ENCODE peak calls at places on chromosomes 5 and 9, in nine cellular contexts. U, N, E, Q, D, J, L, V and R are unnamed samples.
A peak's percentile ranks its signal among the peaks of the same experiment; 100 is the strongest.

GRCh38 chr9:21119093-21119770 is 22.4 kb downstream of the IFNW1 start:
- DNase-seq in N (no peak), L (no peak), E (no peak), J (no peak), Q (no peak), V (no peak), U (peak; percentile 11), D (no peak), R (no peak)

GRCh38 chr9:131087354-131087893 is 8.9 kb upstream of the AIF1L start:
- DNase-seq in U (no peak), V (no peak), D (no peak), N (no peak), Q (no peak), E (no peak), L (no peak), J (no peak), R (no peak)

GRCh38 chr5:127290019-127290945 is at the start of gene MEGF10:
- DNase-seq in J (no peak), V (peak; percentile 83), D (peak; percentile 79), E (peak; percentile 45), Q (peak; percentile 83), N (peak; percentile 36), L (no peak), U (peak; percentile 33), R (peak; percentile 84)

GRCh38 chr9:15206949-15207696 is 99.9 kb downstream of the TTC39B start:
- DNase-seq in V (no peak), E (no peak), J (no peak), U (no peak), L (no peak), D (no peak), Q (no peak), N (no peak), R (no peak)

GRCh38 chr9:34437006-34437925 is 21.1 kb downstream of the FAM219A start:
- DNase-seq in N (peak; percentile 62), J (peak; percentile 62), D (no peak), E (peak; percentile 62), L (peak; percentile 50), V (peak; percentile 42), U (peak; percentile 83), Q (peak; percentile 74), R (peak; percentile 64)

GRCh38 chr5:119275146-119275872 is 80.5 kb upstream of the TNFAIP8 start:
- DNase-seq in Q (no peak), U (no peak), D (no peak), E (peak; percentile 20), N (no peak), L (peak; percentile 52), J (no peak), V (no peak), R (peak; percentile 87)

GRCh38 chr9:121985792-121986494 is 107.2 kb downstream of the TTLL11 start:
- DNase-seq in V (peak; percentile 66), D (peak; percentile 54), N (no peak), E (no peak), J (no peak), Q (no peak), L (no peak), U (no peak), R (no peak)

GRCh38 chr9:136023401-136024225 is 62.4 kb upstream of the UBAC1 start:
- DNase-seq in Q (peak; percentile 41), J (no peak), E (peak; percentile 29), V (peak; percentile 44), U (peak; percentile 43), D (peak; percentile 9), L (no peak), N (no peak), R (no peak)

GRCh38 chr5:177493795-177494355 is 3.5 kb downstream of the PDLIM7 start:
- DNase-seq in V (no peak), U (no peak), E (no peak), Q (no peak), D (no peak), J (no peak), N (no peak), L (no peak), R (no peak)

GRCh38 chr5:177496111-177497010 is 1.0 kb downstream of the PDLIM7 start:
- DNase-seq in J (no peak), V (no peak), L (peak; percentile 78), E (peak; percentile 91), D (peak; percentile 89), Q (peak; percentile 83), U (peak; percentile 87), N (peak; percentile 54), R (peak; percentile 94)

GRCh38 chr5:177495243-177496060 is 2.0 kb downstream of the PDLIM7 start:
- DNase-seq in V (no peak), N (no peak), D (peak; percentile 68), E (peak; percentile 90), U (peak; percentile 86), Q (peak; percentile 48), J (no peak), L (peak; percentile 55), R (no peak)

GRCh38 chr5:177492841-177493240 is 4.6 kb downstream of the PDLIM7 start:
- DNase-seq in Q (no peak), U (no peak), N (no peak), J (no peak), V (no peak), E (no peak), L (no peak), D (no peak), R (no peak)

DNA sequence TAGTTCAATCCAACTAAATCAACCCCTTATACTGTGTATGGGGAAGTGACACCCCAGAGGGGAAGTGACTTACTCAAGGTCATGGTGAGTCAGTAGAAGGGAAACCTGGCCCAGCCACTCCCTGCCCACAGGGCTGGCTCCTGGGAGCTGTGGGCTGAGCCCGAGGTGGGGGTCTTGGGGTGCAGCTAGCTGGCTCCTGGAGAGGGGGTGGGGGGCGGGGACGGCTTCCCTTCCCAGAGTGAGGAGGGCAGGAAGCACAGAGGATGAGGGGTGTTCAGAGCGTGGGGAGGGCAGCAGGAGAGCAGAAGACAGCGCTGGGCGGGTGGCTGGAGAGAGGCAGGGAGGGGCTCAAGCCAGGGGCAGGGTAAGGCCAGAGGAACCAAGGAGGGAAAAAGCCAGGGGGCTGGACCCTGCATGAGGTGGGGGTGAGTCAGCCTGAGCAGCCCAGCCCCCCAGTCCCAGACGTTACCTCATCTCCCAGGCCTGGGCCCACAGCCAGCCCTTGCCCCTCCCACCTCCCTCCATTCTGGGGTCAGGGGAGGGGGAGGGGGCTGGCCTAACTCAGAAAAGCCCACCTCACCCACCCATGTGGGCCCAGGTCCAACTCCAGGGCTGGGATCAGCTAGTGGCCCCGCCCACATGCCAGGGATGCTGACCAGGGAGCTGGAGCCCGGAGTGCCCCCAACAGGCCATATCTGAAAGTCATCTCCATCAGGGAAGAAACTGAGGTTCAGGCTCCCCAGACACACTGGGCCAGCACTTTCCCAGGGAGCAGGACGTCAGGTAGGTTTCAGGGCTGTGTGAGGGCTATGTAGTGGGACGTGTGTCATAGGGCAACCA is 2.8 kb downstream of the PDLIM7 start:
- DNase-seq in V (no peak), J (no peak), N (no peak), Q (peak; percentile 88), L (peak; percentile 86), U (peak; percentile 92), D (peak; percentile 81), E (peak; percentile 93), R (peak; percentile 96)
- TF ChIP-seq CTCF in V (no peak), J (no peak), N (no peak), Q (peak; percentile 57), L (peak; percentile 34), U (peak; percentile 20), D (no peak), E (peak; percentile 66), R (no peak)

DNA sequence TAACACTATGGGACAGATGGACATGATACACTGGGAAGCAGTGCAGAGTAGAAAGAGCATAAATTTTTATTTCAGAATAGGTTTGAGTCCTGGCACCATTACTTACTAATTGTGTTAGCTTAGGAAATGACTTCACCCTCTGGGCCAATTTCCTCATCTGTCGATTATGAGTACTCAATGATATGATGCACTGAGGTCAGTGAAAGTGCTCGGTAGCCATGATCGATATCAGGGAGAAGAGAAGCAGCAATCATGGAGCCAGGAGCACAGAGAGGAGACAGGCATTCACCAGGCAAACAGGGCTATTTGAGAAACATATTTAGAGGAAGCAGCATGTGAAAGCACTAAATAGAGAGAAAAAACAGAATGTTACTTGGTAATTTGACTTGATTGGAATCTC is 29.4 kb downstream of the NR6A1 start:
- DNase-seq in D (no peak), U (no peak), J (no peak), E (no peak), N (no peak), Q (peak; percentile 42), L (no peak), V (no peak), R (no peak)
- H3K27ac ChIP-seq in D (no peak overlapping the region), U (no peak overlapping the region), J (no peak overlapping the region), E (no peak overlapping the region), N (no peak overlapping the region), Q (peak overlapping the region; percentile 27), L (no peak overlapping the region), V (no peak overlapping the region), R (no peak overlapping the region)

GRCh38 chr5:173689713-173690360 is 73.4 kb upstream of the BOD1 start:
- DNase-seq in V (no peak), Q (peak; percentile 39), N (no peak), J (no peak), D (no peak), E (no peak), U (peak; percentile 51), L (no peak), R (no peak)
- TF ChIP-seq CTCF in V (no peak), Q (no peak), N (peak; percentile 16), J (no peak), D (no peak), E (no peak), U (no peak), L (no peak), R (no peak)

GRCh38 chr5:82753374-82753773 is 323.8 kb downstream of the TMEM167A start:
- DNase-seq in U (no peak), N (no peak), E (no peak), V (no peak), L (no peak), J (no peak), D (no peak), Q (no peak), R (no peak)

GRCh38 chr5:82754347-82754746 is 322.8 kb downstream of the TMEM167A start:
- DNase-seq in N (no peak), D (no peak), J (no peak), U (no peak), E (no peak), V (no peak), L (no peak), Q (no peak), R (no peak)

GRCh38 chr5:82745016-82745415 is 332.2 kb downstream of the TMEM167A start:
- DNase-seq in E (no peak), L (no peak), V (no peak), J (no peak), U (no peak), Q (no peak), D (no peak), N (no peak), R (no peak)

GRCh38 chr5:82748688-82749091 is 328.5 kb downstream of the TMEM167A start:
- DNase-seq in N (no peak), L (no peak), J (no peak), D (no peak), V (no peak), E (no peak), U (peak; percentile 52), Q (no peak), R (no peak)

GRCh38 chr5:82749453-82749852 is 327.7 kb downstream of the TMEM167A start:
- DNase-seq in V (no peak), U (peak; percentile 37), J (no peak), D (no peak), L (no peak), Q (peak; percentile 36), E (peak; percentile 43), N (no peak), R (no peak)
- H3K27ac ChIP-seq in V (peak overlapping the region; percentile 74), U (no peak overlapping the region), J (no peak overlapping the region), D (no peak overlapping the region), L (no peak overlapping the region), Q (no peak overlapping the region), E (no peak overlapping the region), N (no peak overlapping the region), R (no peak overlapping the region)

GRCh38 chr5:96439477-96440184 is 6.6 kb upstream of the PCSK1 start:
- DNase-seq in D (no peak), N (no peak), L (no peak), J (no peak), U (peak; percentile 20), V (no peak), E (no peak), Q (no peak), R (no peak)
- TF ChIP-seq CTCF in D (no peak), N (no peak), L (peak; percentile 25), J (no peak), U (no peak), V (peak; percentile 13), E (peak; percentile 20), Q (no peak), R (no peak)